ENCODE peak calls at places on chromosomes 16 and 17, in nine cellular contexts. J is brain microvascular endothelial cell, K is stomach, C is ovary, S is Karpas-422, R is fibroblast of lung, G is A673, E is dorsolateral prefrontal cortex, V is astrocyte of the spinal cord. H is an unnamed sample.

GRCh38 chr16:64926476-64926875 is 195.4 kb downstream of the CDH11 start:
- DNase-seq in E (no peak), G (no peak), V (no peak), C (no peak), K (no peak), R (no peak), S (no peak), J (no peak), H (no peak)

GRCh38 chr17:56637254-56637653 is 43.8 kb downstream of the NOG start:
- DNase-seq in G (no peak), R (no peak), K (no peak), V (no peak), J (no peak), E (no peak), S (no peak), C (no peak), H (no peak)

GRCh38 chr16:86708431-86708830 is 130.1 kb downstream of the FOXL1 start:
- DNase-seq in E (no peak), V (no peak), G (no peak), C (no peak), R (peak), J (no peak), S (no peak), K (no peak), H (no peak)

GRCh38 chr17:31743767-31744166 is 115.3 kb downstream of the COPRS start:
- DNase-seq in R (peak), C (no peak), V (peak), G (no peak), J (no peak), S (peak), E (no peak), K (no peak), H (no peak)

GRCh38 chr17:74437702-74438101 is 5.8 kb downstream of the GPRC5C start:
- DNase-seq in G (no peak), V (no peak), C (no peak), J (no peak), S (peak), R (no peak), K (no peak), E (no peak), H (no peak)

GRCh38 chr17:77995146-77995852 is 36.8 kb downstream of the TNRC6C start:
- DNase-seq in S (no peak), C (no peak), J (no peak), E (no peak), G (no peak), R (no peak), V (no peak), K (no peak), H (no peak)

GRCh38 chr17:29682987-29683386 is 60.3 kb upstream of the CORO6 start:
- DNase-seq in C (no peak), J (no peak), R (no peak), E (no peak), S (no peak), G (peak), K (no peak), V (no peak), H (no peak)

GRCh38 chr17:18031955-18032354 is 7.0 kb downstream of the ATPAF2 start:
- DNase-seq in V (peak), E (no peak), K (no peak), C (no peak), S (no peak), R (peak), G (no peak), J (peak), H (no peak)

GRCh38 chr17:42071810-42072209 is 21.4 kb upstream of the C17orf113 start:
- DNase-seq in G (no peak), C (no peak), V (no peak), K (no peak), E (no peak), J (no peak), S (no peak), R (no peak), H (no peak)

GRCh38 chr16:20023190-20023589 is 50.5 kb downstream of the GPR139 start:
- DNase-seq in E (no peak), C (no peak), J (peak), K (no peak), G (peak), R (peak), V (peak), S (peak), H (peak)

GRCh38 chr17:7782237-7782636 is 51.8 kb upstream of the KDM6B start:
- DNase-seq in J (peak), E (no peak), V (peak), K (no peak), C (no peak), S (peak), G (no peak), R (peak), H (no peak)

GRCh38 chr17:43546317-43547188 is at the start of gene ETV4:
- DNase-seq in C (peak), G (peak), J (peak), E (peak), V (peak), R (peak), S (peak), K (peak), H (peak)

GRCh38 chr17:7889166-7889584 is 586 bp downstream of the CHD3 start:
- DNase-seq in E (peak), K (peak), V (peak), G (peak), R (peak), J (peak), S (no peak), C (peak), H (peak)

GRCh38 chr16:87045462-87046216 is 271.6 kb downstream of the C16orf95 start:
- DNase-seq in G (no peak), K (no peak), J (no peak), C (no peak), E (no peak), S (no peak), R (no peak), V (no peak), H (no peak)

GRCh38 chr17:9273334-9274118 is 252.2 kb downstream of the NTN1 start:
- DNase-seq in K (no peak), J (no peak), G (no peak), V (no peak), R (peak), S (no peak), C (no peak), E (peak), H (no peak)

GRCh38 chr17:40687106-40687505 is 16.4 kb downstream of the KRT24 start:
- DNase-seq in K (no peak), R (no peak), E (no peak), J (no peak), C (no peak), G (no peak), S (no peak), V (no peak), H (no peak)

GRCh38 chr17:44217738-44218343 is 1.6 kb downstream of the UBTF start:
- DNase-seq in K (no peak), J (no peak), V (no peak), C (no peak), E (no peak), R (no peak), S (peak), G (no peak), H (no peak)

GRCh38 chr16:48971571-48972071 is 310.0 kb downstream of the CBLN1 start:
- DNase-seq in R (peak), G (peak), E (no peak), K (no peak), V (no peak), S (no peak), J (no peak), C (no peak), H (no peak)

GRCh38 chr16:64437706-64438329 is 684.0 kb downstream of the CDH11 start:
- DNase-seq in J (no peak), S (no peak), R (no peak), G (no peak), E (no peak), K (no peak), V (no peak), C (no peak), H (no peak)

GRCh38 chr17:21677126-21677910 is 15.0 kb upstream of the KCNJ18 start:
- DNase-seq in R (no peak), K (no peak), S (peak), E (no peak), C (no peak), J (no peak), G (no peak), V (no peak), H (no peak)

GRCh38 chr16:30185683-30186421 is 2.5 kb downstream of the CORO1A start:
- DNase-seq in K (peak), E (peak), J (no peak), V (no peak), G (no peak), C (peak), R (no peak), S (peak), H (peak)

GRCh38 chr16:11322823-11323222 is 22.4 kb upstream of the RMI2 start:
- DNase-seq in R (no peak), K (no peak), V (no peak), S (no peak), C (no peak), E (no peak), G (no peak), J (no peak), H (no peak)

GRCh38 chr16:578870-579405 is 9.2 kb downstream of the PIGQ start:
- DNase-seq in S (peak), J (peak), V (peak), E (peak), C (peak), K (peak), G (peak), R (peak), H (peak)

GRCh38 chr16:67521095-67521804 is 7.4 kb upstream of the RIPOR1 start:
- DNase-seq in S (peak), V (peak), E (peak), G (peak), J (peak), R (peak), K (peak), C (peak), H (peak)

GRCh38 chr16:67517661-67518423 is 10.8 kb upstream of the RIPOR1 start:
- DNase-seq in C (no peak), R (no peak), S (peak), V (no peak), J (no peak), K (no peak), E (no peak), G (no peak), H (peak)

GRCh38 chr16:67517178-67517492 is 11.5 kb upstream of the RIPOR1 start:
- DNase-seq in K (no peak), R (no peak), V (no peak), G (no peak), S (peak), E (no peak), J (no peak), C (no peak), H (no peak)

GRCh38 chr16:67516296-67517177 is 12.1 kb upstream of the RIPOR1 start:
- DNase-seq in V (peak), E (no peak), R (peak), C (no peak), S (no peak), G (no peak), J (no peak), K (no peak), H (no peak)

GRCh38 chr16:67518676-67519075 is 10.0 kb upstream of the RIPOR1 start:
- DNase-seq in S (peak), V (no peak), K (no peak), E (no peak), G (no peak), C (no peak), R (no peak), J (no peak), H (no peak)
- H3K4me3 ChIP-seq in S (peak), V (no peak), K (peak), E (no peak), G (no peak), C (no peak), R (no peak), J (no peak), H (peak)

GRCh38 chr16:89561195-89562026 is 929 bp downstream of the RPL13 start:
- DNase-seq in J (no peak), V (no peak), S (peak), R (no peak), K (no peak), E (no peak), G (no peak), C (no peak), H (peak)

GRCh38 chr16:89560413-89561194 is at the start of gene RPL13:
- DNase-seq in V (peak), S (peak), J (peak), G (peak), K (peak), E (peak), C (peak), R (peak), H (peak)

GRCh38 chr16:89563639-89564392 is 3.3 kb downstream of the RPL13 start:
- DNase-seq in G (no peak), J (no peak), C (peak), V (no peak), K (no peak), R (no peak), E (no peak), S (peak), H (peak)

GRCh38 chr16:89562939-89563338 is 2.5 kb downstream of the RPL13 start:
- DNase-seq in K (no peak), E (no peak), R (no peak), V (peak), G (peak), J (no peak), C (no peak), S (no peak), H (no peak)

DNA sequence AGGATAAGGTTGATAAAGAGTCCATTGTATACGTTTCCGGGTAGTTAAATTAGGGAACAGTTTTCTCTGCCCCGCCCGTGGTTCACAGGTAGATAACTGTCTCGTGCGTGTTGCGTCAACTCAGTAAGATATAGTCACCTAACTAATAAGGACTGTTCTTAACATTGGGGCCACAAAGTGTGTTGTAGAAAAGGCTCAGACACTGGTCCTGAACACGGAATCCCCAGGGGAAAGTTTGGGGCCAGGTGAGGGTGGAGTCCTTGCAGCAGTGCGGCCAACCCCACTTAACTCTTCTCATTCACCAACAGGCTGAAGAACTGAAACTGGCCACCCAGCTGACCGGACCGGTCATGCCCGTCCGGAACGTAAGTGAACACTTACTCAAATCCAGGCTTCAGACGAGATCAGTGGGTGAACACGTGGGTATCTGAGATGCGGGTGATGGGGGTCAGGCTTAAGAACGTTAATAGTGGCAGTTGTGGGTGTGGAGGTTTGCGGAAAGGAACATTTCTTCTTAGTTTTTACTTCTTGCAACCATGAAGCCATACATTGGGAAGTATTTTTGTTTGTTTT is 1.6 kb downstream of the RPL13 start:
- DNase-seq in S (no peak), V (no peak), K (peak), J (no peak), C (no peak), R (no peak), E (no peak), G (peak), H (peak)
- H3K4me3 ChIP-seq in S (peak), V (peak), K (peak), J (peak), C (no peak), R (peak), E (peak), G (peak), H (peak)

GRCh38 chr17:79919164-79919585 is 79.9 kb upstream of the CBX4 start:
- DNase-seq in K (peak), G (no peak), R (peak), S (no peak), C (peak), V (peak), E (peak), J (no peak), H (no peak)
- H3K4me3 ChIP-seq in K (peak), G (no peak), R (no peak), S (no peak), C (no peak), V (no peak), E (peak), J (no peak), H (no peak)

GRCh38 chr17:75720656-75721462 is at the start of gene ITGB4:
- DNase-seq in R (peak), G (no peak), E (peak), J (no peak), V (no peak), C (no peak), S (no peak), K (peak), H (peak)
- H3K4me3 ChIP-seq in R (no peak), G (peak), E (peak), J (peak), V (peak), C (peak), S (no peak), K (peak), H (peak)

H was measured in GM12865.